ENCODE peak calls at places on chromosomes 4 and X, in seven cellular contexts. Z is thyroid gland, P is stomach, T is adrenal gland, I is IMR-90, X is fibroblast of lung, M is MM.1S. O is an unnamed sample.

GRCh38 chrX:9429767-9430166 is 35.1 kb upstream of the TBL1X start:
- DNase-seq in Z (peak), P (no peak), T (peak), I (no peak), X (no peak), M (no peak), O (no peak)

GRCh38 chrX:56800801-56801200 is 71.8 kb downstream of the NBDY start:
- DNase-seq in Z (no peak), P (no peak), T (no peak), I (no peak), X (no peak), M (peak), O (peak)

GRCh38 chrX:3286196-3286920 is 60.1 kb downstream of the MXRA5 start:
- DNase-seq in Z (no peak), P (no peak), T (no peak), I (peak), X (peak), M (no peak), O (no peak)

GRCh38 chr4:149343614-149344013 is 472.0 kb downstream of the IQCM start:
- DNase-seq in Z (no peak), P (no peak), T (no peak), I (no peak), X (no peak), M (no peak), O (no peak)

GRCh38 chr4:96131186-96131585 is 291.3 kb downstream of the PDHA2 start:
- DNase-seq in Z (no peak), P (no peak), T (no peak), I (no peak), X (no peak), M (no peak), O (no peak)

GRCh38 chr4:176044589-176044951 is 21.1 kb upstream of the WDR17 start:
- DNase-seq in Z (peak), P (no peak), T (no peak), I (peak), X (peak), M (no peak), O (no peak)

GRCh38 chr4:76459291-76459723 is 24.3 kb downstream of the SHROOM3 start:
- DNase-seq in Z (peak), P (no peak), T (no peak), I (peak), X (no peak), M (no peak), O (no peak)

GRCh38 chr4:15670576-15670975 is 11.1 kb upstream of the FAM200B start:
- DNase-seq in Z (peak), P (no peak), T (no peak), I (no peak), X (no peak), M (no peak), O (no peak)

GRCh38 chr4:168119100-168119499 is 26.8 kb downstream of the ANXA10 start:
- DNase-seq in Z (no peak), P (no peak), T (no peak), I (no peak), X (no peak), M (no peak), O (no peak)

GRCh38 chr4:113086172-113086695 is 36.8 kb downstream of the ANK2 start:
- DNase-seq in Z (no peak), P (no peak), T (no peak), I (no peak), X (no peak), M (no peak), O (no peak)

GRCh38 chr4:10461850-10462400 is 4.7 kb upstream of the ZNF518B start:
- DNase-seq in Z (no peak), P (no peak), T (no peak), I (no peak), X (no peak), M (no peak), O (no peak)

GRCh38 chr4:75916091-75916661 is 13.9 kb upstream of the PPEF2 start:
- DNase-seq in Z (no peak), P (no peak), T (no peak), I (peak), X (peak), M (peak), O (no peak)

GRCh38 chr4:161496-162284 is 37.4 kb downstream of the ZNF718 start:
- DNase-seq in Z (no peak), P (no peak), T (no peak), I (no peak), X (peak), M (no peak), O (no peak)

GRCh38 chr4:184439856-184440592 is 34.3 kb downstream of the IRF2 start:
- DNase-seq in Z (no peak), P (peak), T (no peak), I (peak), X (peak), M (no peak), O (no peak)

GRCh38 chrX:104566921-104567501 is 1.0 kb downstream of the IL1RAPL2 start:
- DNase-seq in Z (no peak), P (no peak), T (no peak), I (no peak), X (no peak), M (no peak), O (no peak)

GRCh38 chr4:1842993-1843448 is 12.9 kb downstream of the LETM1 start:
- DNase-seq in Z (peak), P (no peak), T (peak), I (peak), X (peak), M (no peak), O (no peak)

GRCh38 chr4:76733380-76733779 is 164.6 kb downstream of the SOWAHB start:
- DNase-seq in Z (peak), P (peak), T (no peak), I (no peak), X (no peak), M (peak), O (no peak)

GRCh38 chrX:11212741-11213140 is 80.5 kb upstream of the AMELX start:
- DNase-seq in Z (no peak), P (no peak), T (no peak), I (no peak), X (no peak), M (no peak), O (no peak)

GRCh38 chrX:67094061-67094460 is 449.8 kb upstream of the AR start:
- DNase-seq in Z (no peak), P (no peak), T (no peak), I (no peak), X (no peak), M (no peak), O (no peak)

GRCh38 chr4:105191621-105192210 is 45.0 kb downstream of the TET2 start:
- DNase-seq in Z (no peak), P (no peak), T (no peak), I (peak), X (no peak), M (no peak), O (no peak)

GRCh38 chrX:1910207-1910470 is 295.3 kb downstream of the ASMT start:
- DNase-seq in Z (no peak), P (no peak), T (no peak), I (no peak), X (no peak), M (no peak), O (no peak)

GRCh38 chr4:80532674-80533333 is 197.3 kb downstream of the CFAP299 start:
- DNase-seq in Z (no peak), P (no peak), T (no peak), I (no peak), X (no peak), M (no peak), O (no peak)

GRCh38 chr4:89765966-89766365 is 71.0 kb downstream of the SNCA start:
- DNase-seq in Z (peak), P (no peak), T (peak), I (peak), X (peak), M (no peak), O (no peak)

GRCh38 chrX:18099745-18100144 is 120.9 kb downstream of the BEND2 start:
- DNase-seq in Z (no peak), P (no peak), T (no peak), I (no peak), X (no peak), M (no peak), O (no peak)

GRCh38 chrX:44036336-44036735 is 63.1 kb upstream of the NDP start:
- DNase-seq in Z (no peak), P (no peak), T (no peak), I (peak), X (peak), M (no peak), O (no peak)

DNA sequence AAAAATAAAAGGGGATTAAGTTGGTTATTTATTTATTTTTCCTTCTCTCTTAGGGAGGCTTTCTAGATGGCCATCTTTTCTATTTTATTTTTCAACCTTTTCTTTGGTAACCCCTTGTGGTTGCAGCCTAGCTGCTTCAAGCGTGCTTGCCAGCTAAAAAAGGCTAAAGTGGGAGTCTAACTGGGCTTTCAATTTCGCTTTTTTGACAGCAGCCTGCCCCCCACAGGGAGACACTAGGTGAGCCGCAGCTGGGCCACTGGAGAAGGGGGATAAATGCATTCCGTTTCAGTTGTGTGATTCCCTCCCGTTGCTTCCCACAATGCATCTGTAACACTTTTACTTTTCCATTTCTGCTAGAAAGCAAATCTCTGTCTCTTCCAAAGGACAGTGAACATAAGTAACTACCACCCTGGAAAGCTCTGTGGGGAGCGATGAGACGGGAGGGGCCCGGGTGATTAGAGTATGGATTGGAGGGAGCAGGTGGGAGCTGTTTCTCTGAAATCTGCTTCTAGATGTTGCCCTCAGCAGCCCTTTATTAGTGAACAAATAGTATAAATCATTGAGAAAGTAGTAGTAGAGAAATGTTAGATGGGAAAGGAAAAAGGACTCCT is 86.2 kb upstream of the RAPGEF2 start:
- DNase-seq in Z (peak), P (no peak), T (no peak), I (peak), X (peak), M (peak), O (no peak)
- H3K4me3 ChIP-seq in Z (no peak), P (no peak), T (no peak), I (peak), X (no peak), M (no peak), O (no peak)

GRCh38 chr4:186772936-186773335 is 49.3 kb upstream of the FAT1 start:
- DNase-seq in Z (no peak), P (no peak), T (no peak), I (peak), X (peak), M (no peak), O (no peak)

GRCh38 chr4:186771624-186772023 is 48.0 kb upstream of the FAT1 start:
- DNase-seq in Z (no peak), P (no peak), T (no peak), I (peak), X (no peak), M (no peak), O (no peak)

GRCh38 chr4:186765673-186766546 is 42.3 kb upstream of the FAT1 start:
- DNase-seq in Z (no peak), P (no peak), T (no peak), I (no peak), X (no peak), M (no peak), O (no peak)

GRCh38 chr4:186767794-186768193 is 44.1 kb upstream of the FAT1 start:
- DNase-seq in Z (no peak), P (no peak), T (no peak), I (no peak), X (no peak), M (no peak), O (no peak)

DNA sequence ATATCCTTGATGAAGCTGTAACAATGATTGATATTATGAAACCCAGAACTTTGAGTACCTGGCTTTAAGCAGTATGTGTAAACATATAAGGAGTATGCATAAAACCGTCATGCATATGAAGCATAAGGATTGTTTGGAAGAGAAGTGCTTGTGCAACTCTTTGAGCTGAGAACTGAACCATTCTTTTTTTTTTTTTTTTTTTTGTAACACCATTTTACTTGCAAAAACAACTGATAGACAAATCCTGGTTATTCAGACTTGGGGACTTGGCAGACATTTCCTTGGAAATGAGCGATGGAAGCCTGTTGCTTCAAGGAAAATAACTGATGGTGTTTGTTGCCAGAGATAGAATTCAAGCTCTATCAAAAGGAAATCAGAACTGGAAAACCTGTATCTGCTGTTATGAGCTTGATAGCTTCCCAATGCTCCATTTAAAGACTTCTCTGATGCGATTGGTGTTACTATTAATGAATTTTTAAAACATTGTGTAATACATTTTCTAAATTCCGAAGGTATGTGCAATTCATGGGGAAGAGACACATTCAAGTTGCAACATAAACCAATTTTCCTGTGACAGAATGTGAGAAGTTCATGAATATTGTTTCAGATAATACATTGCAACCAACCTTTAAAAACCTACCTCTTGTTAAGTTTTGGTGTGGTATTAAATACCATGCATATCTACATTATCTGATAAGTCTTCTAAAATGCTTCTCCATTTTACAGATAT is 47.0 kb upstream of the FAT1 start:
- DNase-seq in Z (no peak), P (no peak), T (no peak), I (peak), X (peak), M (no peak), O (no peak)
- H3K27ac ChIP-seq in Z (no peak), P (no peak), T (no peak), I (peak), X (peak), M (no peak), O (no peak)

GRCh38 chr4:156774422-156774821 is 197.2 kb downstream of the PDGFC start:
- DNase-seq in Z (no peak), P (no peak), T (peak), I (peak), X (peak), M (no peak), O (no peak)
- H3K4me3 ChIP-seq in Z (no peak), P (no peak), T (no peak), I (no peak), X (no peak), M (no peak), O (no peak)

GRCh38 chr4:8402181-8402597 is 38.3 kb downstream of the ACOX3 start:
- DNase-seq in Z (peak), P (no peak), T (no peak), I (no peak), X (no peak), M (no peak), O (no peak)
- H3K27ac ChIP-seq in Z (peak), P (peak), T (no peak), I (no peak), X (no peak), M (no peak), O (no peak)

GRCh38 chr4:6658635-6659075 is 18.2 kb downstream of the MRFAP1 start:
- DNase-seq in Z (peak), P (no peak), T (peak), I (peak), X (peak), M (no peak), O (peak)
- H3K4me3 ChIP-seq in Z (peak), P (peak), T (no peak), I (peak), X (peak), M (no peak), O (peak)

GRCh38 chrX:69082753-69083150 is 82.5 kb downstream of the PJA1 start:
- DNase-seq in Z (no peak), P (no peak), T (no peak), I (no peak), X (no peak), M (no peak), O (no peak)
- H3K27ac ChIP-seq in Z (no peak), P (no peak), T (no peak), I (no peak), X (no peak), M (no peak), O (no peak)

GRCh38 chrX:139929876-139930275 is 3.0 kb downstream of the ATP11C start:
- DNase-seq in Z (no peak), P (no peak), T (no peak), I (no peak), X (no peak), M (no peak), O (no peak)
- H3K4me3 ChIP-seq in Z (no peak), P (no peak), T (no peak), I (no peak), X (no peak), M (no peak), O (no peak)

GRCh38 chr4:140740422-140740821 is 15.8 kb downstream of the TBC1D9 start:
- DNase-seq in Z (no peak), P (no peak), T (no peak), I (no peak), X (no peak), M (no peak), O (no peak)
- H3K27ac ChIP-seq in Z (no peak), P (no peak), T (no peak), I (no peak), X (no peak), M (no peak), O (no peak)

DNA sequence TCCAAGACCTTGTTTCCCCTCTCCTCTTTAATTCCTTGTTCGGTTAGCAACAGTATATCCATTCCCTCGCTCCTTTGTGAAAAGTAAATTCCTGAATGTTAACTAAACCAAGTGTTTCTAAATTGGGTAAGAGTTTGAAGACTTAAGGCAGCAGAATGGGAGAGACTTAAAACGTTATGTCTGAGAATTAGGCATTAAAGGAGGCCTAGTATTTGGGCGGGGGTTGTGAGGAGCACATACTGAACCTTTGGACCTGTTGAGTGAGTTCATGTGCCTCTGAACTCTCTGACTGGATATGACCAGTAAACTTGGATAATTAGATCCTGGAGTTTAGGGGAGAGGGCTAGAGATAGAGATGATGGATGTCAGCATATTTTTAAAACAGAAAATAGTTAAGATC is 1.2 kb downstream of the MSMO1 start:
- DNase-seq in Z (no peak), P (no peak), T (no peak), I (no peak), X (no peak), M (no peak), O (no peak)
- H3K4me3 ChIP-seq in Z (no peak), P (peak), T (no peak), I (peak), X (peak), M (peak), O (no peak)

DNA sequence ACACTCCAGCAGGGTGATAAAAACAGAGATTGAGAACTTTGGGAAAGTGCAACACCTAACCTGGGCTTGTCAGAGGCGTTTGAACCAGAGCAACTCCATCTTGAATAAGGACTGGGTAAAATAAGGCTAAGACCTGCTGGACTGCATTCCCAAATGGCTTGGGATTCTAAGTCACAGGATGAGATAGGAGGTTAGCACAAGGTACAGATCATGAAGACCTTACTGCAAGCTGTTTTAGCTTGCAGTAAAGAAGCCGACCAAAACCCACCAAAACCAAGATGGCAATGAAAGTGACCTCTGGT is 43.9 kb downstream of the SCFD2 start:
- DNase-seq in Z (no peak), P (no peak), T (no peak), I (no peak), X (no peak), M (no peak), O (no peak)
- H3K27ac ChIP-seq in Z (no peak), P (no peak), T (no peak), I (peak), X (peak), M (no peak), O (no peak)

O was measured in effector memory CD4-positive, alpha-beta T cell.